ENCODE peak calls at places on chromosomes 11 and 22, in four cellular contexts. Q is A549, O is K562, Z is HepG2. L is an unnamed sample.

GRCh38 chr11:62786318-62787004 is 741 bp upstream of the TMEM179B start:
- DNase-seq in O (peak), Q (peak), Z (peak), L (peak)

GRCh38 chr11:20388096-20389055 is 860 bp downstream of the PRMT3 start:
- DNase-seq in Z (peak), Q (no peak), O (no peak), L (peak)

GRCh38 chr22:37932821-37933578 is 20.4 kb downstream of the C22orf23 start:
- DNase-seq in Q (no peak), O (no peak), Z (no peak), L (no peak)

GRCh38 chr11:12361650-12362049 is 15.7 kb upstream of the PARVA start:
- DNase-seq in Q (no peak), O (no peak), Z (no peak), L (no peak)

GRCh38 chr11:71505001-71505400 is 22.1 kb upstream of the KRTAP5-7 start:
- DNase-seq in O (no peak), Q (no peak), Z (no peak), L (no peak)

GRCh38 chr22:26835023-26835422 is 177.6 kb downstream of the MIAT start:
- DNase-seq in Z (no peak), Q (no peak), O (no peak), L (no peak)

GRCh38 chr11:21707116-21707769 is 485.6 kb upstream of the ANO5 start:
- DNase-seq in O (no peak), Q (no peak), Z (no peak), L (no peak)

GRCh38 chr11:58061813-58062212 is 31.1 kb downstream of the OR6Q1 start:
- DNase-seq in Q (no peak), Z (no peak), O (no peak), L (no peak)

GRCh38 chr22:32204211-32204855 is 540 bp downstream of the RFPL2 start:
- DNase-seq in O (no peak), Q (peak), Z (peak), L (peak)

GRCh38 chr11:59173964-59174663 is 2.2 kb downstream of the DTX4 start:
- DNase-seq in O (no peak), Q (no peak), Z (peak), L (peak)

GRCh38 chr11:63782749-63783148 is 14.2 kb upstream of the ZFTA start:
- DNase-seq in O (no peak), Z (no peak), Q (no peak), L (no peak)

GRCh38 chr11:65130631-65131416 is 3.5 kb downstream of the SYVN1 start:
- DNase-seq in Q (no peak), O (no peak), Z (no peak), L (no peak)

GRCh38 chr22:32106930-32107329 is 52.2 kb downstream of the C22orf42 start:
- DNase-seq in Z (no peak), O (no peak), Q (no peak), L (no peak)

GRCh38 chr11:99080154-99080553 is 59.4 kb downstream of the CNTN5 start:
- DNase-seq in Z (no peak), O (no peak), Q (no peak), L (no peak)

GRCh38 chr11:130600616-130601015 is 152.2 kb downstream of the ADAMTS15 start:
- DNase-seq in Z (no peak), O (no peak), Q (no peak), L (no peak)

DNA sequence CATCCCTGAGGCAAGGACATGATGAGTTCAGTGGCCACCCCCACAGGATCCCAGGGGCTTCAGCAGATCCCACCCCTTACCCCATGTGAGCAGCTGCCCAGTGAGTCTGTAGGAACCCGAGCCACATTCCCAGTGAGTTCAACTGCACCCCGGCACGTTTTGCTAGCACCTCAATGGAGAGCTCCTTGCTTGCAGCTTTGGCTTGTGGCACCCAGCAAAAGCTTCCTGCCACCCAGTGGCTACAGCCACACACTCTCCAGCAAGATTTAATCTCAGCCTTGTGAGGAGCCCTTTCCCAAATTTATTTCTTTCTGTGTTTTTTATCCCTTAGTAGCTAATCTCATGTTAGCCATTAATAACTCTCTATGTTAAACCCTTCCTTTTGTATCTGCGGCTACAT is 4.0 kb downstream of the SAA1 start:
- DNase-seq in Q (no peak), O (no peak), Z (no peak), L (no peak)
- TF ChIP-seq CTCF in Q (no peak), O (no peak), Z (peak), L (no peak)

DNA sequence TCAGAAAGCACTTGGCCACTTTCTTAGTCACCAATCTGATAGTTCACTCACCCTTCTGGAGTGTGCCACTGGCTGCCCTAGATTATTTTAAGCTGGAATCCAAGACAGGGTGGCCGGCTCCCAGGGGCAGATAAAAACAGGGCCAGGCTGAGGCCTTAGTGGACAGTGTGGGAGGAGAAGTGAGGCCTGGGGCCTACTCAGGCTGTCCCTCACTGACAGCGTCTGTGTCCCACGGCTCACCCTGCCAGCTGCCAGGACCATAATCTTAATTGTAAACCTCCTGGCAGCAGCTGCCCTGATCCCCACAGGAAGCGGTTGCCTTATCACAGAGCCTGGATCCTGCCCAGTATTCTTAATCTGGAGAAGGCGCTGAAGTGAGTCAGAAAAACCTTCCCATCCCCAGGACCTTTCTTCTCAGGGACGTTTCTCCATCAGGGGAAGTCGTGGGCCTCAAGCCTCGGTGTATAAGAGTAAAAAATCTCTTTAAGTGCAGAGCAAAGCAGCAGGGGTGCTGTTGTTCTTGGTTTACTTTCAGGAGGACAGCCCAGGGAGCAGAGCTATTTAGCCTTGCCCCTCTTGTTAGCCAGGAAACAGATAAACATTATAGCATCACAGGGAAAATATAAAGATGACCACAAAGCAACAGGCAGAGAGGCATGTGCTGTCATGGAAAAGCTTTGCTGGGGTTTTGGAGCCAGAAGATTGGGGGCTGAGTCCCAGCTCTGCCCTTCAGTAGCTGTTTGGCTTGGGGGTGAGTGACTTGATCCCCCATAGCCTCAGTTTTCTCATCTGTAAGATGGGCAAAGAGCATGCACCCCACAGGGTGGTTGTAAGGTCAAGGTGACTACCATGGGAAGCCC is 39.6 kb downstream of the TSPAN18 start:
- DNase-seq in Q (no peak), Z (no peak), O (no peak), L (no peak)
- TF ChIP-seq REST in Q (no peak), Z (no peak), O (no peak), L (no peak)

DNA sequence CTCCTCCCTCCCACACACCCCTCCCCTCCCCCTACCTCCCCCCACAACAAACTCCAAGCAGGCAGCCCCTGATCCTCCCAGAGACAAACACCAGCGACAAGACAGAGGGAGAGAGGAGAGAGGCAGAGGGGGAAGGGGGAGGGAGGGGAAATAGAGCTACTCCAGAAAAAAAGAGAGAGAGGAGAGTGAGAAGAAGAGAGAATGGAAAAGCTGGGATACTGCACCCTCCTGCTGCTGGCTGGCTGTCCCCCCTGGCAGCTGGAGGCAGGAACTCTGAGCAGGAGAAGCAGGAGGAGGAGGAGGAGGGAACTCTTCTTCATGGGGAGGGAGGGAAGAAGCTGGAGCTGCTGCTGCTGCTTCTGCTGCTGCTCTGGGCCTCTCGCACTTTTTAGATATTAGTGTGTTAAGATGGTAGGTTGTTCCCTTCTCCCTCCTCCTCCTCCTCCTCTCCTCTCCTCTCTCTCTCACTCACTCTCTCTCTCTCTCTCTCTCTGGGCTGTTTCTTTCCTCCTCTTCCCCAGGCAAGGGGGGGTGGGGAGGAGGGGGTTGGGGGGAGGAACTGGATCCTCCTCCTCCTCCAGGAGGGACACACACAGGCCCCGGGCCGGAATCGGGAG is 435 bp downstream of the PHF21A start:
- DNase-seq in Z (peak), Q (no peak), O (peak), L (peak)
- TF ChIP-seq CTCF in Z (no peak), Q (no peak), O (no peak), L (no peak)

GRCh38 chr11:124070906-124071621 is 29.9 kb upstream of the OR10G7 start:
- DNase-seq in Q (peak), Z (peak), O (peak), L (peak)

GRCh38 chr11:124071622-124071948 is 30.5 kb upstream of the OR10G7 start:
- DNase-seq in O (no peak), Q (no peak), Z (no peak), L (no peak)

GRCh38 chr11:124074554-124074953 is 33.4 kb upstream of the OR10G7 start:
- DNase-seq in O (no peak), Z (no peak), Q (no peak), L (no peak)

GRCh38 chr11:124069429-124070401 is 28.6 kb upstream of the OR10G7 start:
- DNase-seq in O (peak), Z (peak), Q (peak), L (peak)

DNA sequence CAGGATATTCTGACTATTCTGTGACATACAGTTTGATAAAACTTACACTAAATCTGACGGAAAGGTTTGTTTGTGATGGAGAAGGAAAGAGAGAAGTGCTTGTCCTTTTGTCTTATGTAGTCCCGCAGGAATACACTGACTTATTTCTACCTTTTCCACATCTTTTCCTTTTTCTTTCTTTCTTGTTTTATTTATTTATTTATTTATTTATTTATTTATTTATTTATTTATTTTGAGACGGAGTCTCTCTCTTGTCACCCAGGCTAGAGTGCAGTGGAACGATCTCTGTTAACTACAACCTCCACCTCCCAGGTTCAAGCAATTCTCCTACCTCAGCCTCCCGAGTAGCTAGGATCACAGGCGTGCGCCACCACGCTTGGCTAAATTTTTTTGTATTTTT is 31.0 kb upstream of the OR10G7 start:
- DNase-seq in Z (no peak), Q (no peak), O (no peak), L (no peak)
- TF ChIP-seq REST in Z (no peak), Q (no peak), O (no peak), L (no peak)

GRCh38 chr22:43174941-43175531 is 11.9 kb downstream of the TTLL12 start:
- DNase-seq in Q (no peak), O (no peak), Z (no peak), L (no peak)
- TF ChIP-seq CTCF in Q (no peak), O (no peak), Z (no peak), L (no peak)

GRCh38 chr22:20116951-20117645 is at the start of gene TRMT2A:
- DNase-seq in Q (peak), Z (peak), O (peak), L (peak)
- TF ChIP-seq REST in Q (no peak), Z (no peak), O (peak), L (no peak)

GRCh38 chr11:119490253-119491006 is 67.5 kb upstream of the THY1 start:
- DNase-seq in Z (no peak), Q (no peak), O (no peak), L (no peak)

GRCh38 chr11:119493712-119494111 is 70.7 kb upstream of the THY1 start:
- DNase-seq in O (peak), Q (no peak), Z (no peak), L (peak)

GRCh38 chr11:119489087-119489486 is 66.1 kb upstream of the THY1 start:
- DNase-seq in Q (no peak), O (no peak), Z (no peak), L (no peak)

GRCh38 chr11:119488256-119488995 is 65.5 kb upstream of the THY1 start:
- DNase-seq in Z (no peak), Q (no peak), O (no peak), L (no peak)

GRCh38 chr11:119491753-119492455 is 68.9 kb upstream of the THY1 start:
- DNase-seq in Z (no peak), Q (no peak), O (peak), L (no peak)
- TF ChIP-seq CTCF in Z (no peak), Q (no peak), O (peak), L (no peak)

GRCh38 chr11:112962854-112963367 is 1.7 kb downstream of the NCAM1 start:
- DNase-seq in Q (no peak), O (no peak), Z (no peak), L (no peak)

GRCh38 chr11:112961751-112962747 is 829 bp downstream of the NCAM1 start:
- DNase-seq in Z (no peak), O (no peak), Q (no peak), L (no peak)

GRCh38 chr11:112961146-112961668 is at the start of gene NCAM1:
- DNase-seq in Z (peak), Q (peak), O (peak), L (peak)

GRCh38 chr11:112965601-112966125 is 4.4 kb downstream of the NCAM1 start:
- DNase-seq in Z (no peak), Q (no peak), O (no peak), L (no peak)

DNA sequence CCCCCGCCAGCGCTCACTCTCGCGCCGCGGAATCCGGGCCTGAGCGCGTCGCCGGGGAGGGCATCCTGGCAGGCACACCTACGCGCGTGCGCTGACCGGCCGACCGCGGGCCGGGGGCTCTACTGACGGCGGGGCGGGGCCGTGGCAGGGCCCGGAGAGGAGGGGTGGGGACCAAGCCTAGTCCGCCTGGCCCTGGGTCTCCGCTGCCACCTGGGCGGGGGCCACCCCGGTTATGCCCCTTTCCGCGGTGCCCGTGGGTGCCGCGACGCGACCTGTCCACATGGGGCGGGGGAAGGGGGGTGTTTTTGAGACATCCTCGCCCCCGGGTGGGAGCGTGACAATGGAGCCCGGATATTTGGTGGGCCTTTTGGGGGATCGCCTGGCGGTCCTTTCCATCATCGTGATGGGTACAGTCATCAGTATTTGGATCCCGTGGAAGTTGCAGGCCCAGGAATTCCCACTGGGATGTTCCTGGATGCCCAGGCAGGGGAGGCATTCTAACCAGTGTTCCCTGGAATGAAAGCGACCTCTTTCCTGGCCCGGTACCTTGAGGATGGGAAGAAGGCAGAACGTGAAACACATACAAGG is 2.2 kb downstream of the NCAM1 start:
- DNase-seq in O (no peak), Z (no peak), Q (no peak), L (no peak)
- TF ChIP-seq REST in O (no peak), Z (no peak), Q (no peak), L (no peak)

L was measured in HL-60.